ENCODE peak calls at places on chromosomes 7 and 10, in six cellular contexts. I, M, S, X, T and E are unnamed samples.

GRCh38 chr7:141074162-141074989 is 512 bp downstream of the TMEM178B start:
- DNase-seq in T (no peak), I (peak), S (no peak), X (no peak), M (no peak), E (peak)

GRCh38 chr10:122419890-122420623 is 34.4 kb upstream of the ARMS2 start:
- DNase-seq in T (no peak), X (no peak), I (no peak), S (no peak), M (no peak), E (no peak)

GRCh38 chr10:55668326-55668922 is 692.6 kb downstream of the ZWINT start:
- DNase-seq in M (no peak), X (no peak), T (no peak), I (peak), S (peak), E (peak)

GRCh38 chr7:96017877-96018276 is 245.5 kb downstream of the DYNC1I1 start:
- DNase-seq in M (no peak), I (no peak), X (no peak), S (no peak), T (no peak), E (no peak)

GRCh38 chr10:119461380-119461779 is 81.1 kb downstream of the RGS10 start:
- DNase-seq in T (no peak), X (no peak), I (no peak), S (no peak), M (no peak), E (no peak)

GRCh38 chr10:11713963-11714362 is 28.2 kb upstream of the ECHDC3 start:
- DNase-seq in S (no peak), X (no peak), T (no peak), M (no peak), I (no peak), E (no peak)

GRCh38 chr7:142894112-142894835 is 8.7 kb upstream of the TRPV6 start:
- DNase-seq in S (no peak), X (no peak), I (no peak), T (no peak), M (no peak), E (no peak)

GRCh38 chr7:46387646-46388045 is 466.6 kb upstream of the IGFBP3 start:
- DNase-seq in I (no peak), T (no peak), S (no peak), M (no peak), X (no peak), E (no peak)

GRCh38 chr10:130200156-130201042 is 64.2 kb downstream of the GLRX3 start:
- DNase-seq in T (no peak), X (no peak), M (no peak), I (no peak), S (no peak), E (no peak)

GRCh38 chr10:89684604-89685003 is 16.8 kb upstream of the KIF20B start:
- DNase-seq in I (no peak), X (no peak), T (no peak), M (no peak), S (no peak), E (no peak)

GRCh38 chr7:80659120-80660055 is 20.9 kb downstream of the CD36 start:
- DNase-seq in X (no peak), M (no peak), T (no peak), I (no peak), S (peak), E (peak)

GRCh38 chr7:81482600-81483186 is 287.2 kb downstream of the HGF start:
- DNase-seq in I (no peak), T (no peak), S (peak), X (no peak), M (no peak), E (peak)

GRCh38 chr7:6228865-6229264 is 43.6 kb downstream of the CYTH3 start:
- DNase-seq in I (no peak), X (no peak), T (no peak), M (no peak), S (peak), E (no peak)

GRCh38 chr7:5767066-5767465 is 14.4 kb downstream of the RNF216 start:
- DNase-seq in X (no peak), S (no peak), I (no peak), T (no peak), M (no peak), E (no peak)

GRCh38 chr10:32190890-32191491 is 134.8 kb upstream of the KIF5B start:
- DNase-seq in I (no peak), S (peak), M (no peak), X (no peak), T (no peak), E (peak)

GRCh38 chr10:12872577-12872976 is 128.9 kb downstream of the CCDC3 start:
- DNase-seq in T (no peak), I (no peak), S (no peak), M (no peak), X (no peak), E (no peak)

GRCh38 chr10:201328-201771 is 66.1 kb downstream of the ZMYND11 start:
- DNase-seq in X (no peak), I (no peak), T (no peak), S (no peak), M (no peak), E (no peak)

GRCh38 chr7:151876899-151877777 is at the start of gene PRKAG2:
- DNase-seq in T (peak), X (peak), M (no peak), S (no peak), I (peak), E (peak)

GRCh38 chr10:47457528-47457820 is 26.4 kb downstream of the ANXA8 start:
- DNase-seq in M (no peak), I (no peak), S (no peak), X (no peak), T (no peak), E (no peak)

GRCh38 chr10:45058580-45058979 is 57.9 kb downstream of the ZNF22 start:
- DNase-seq in S (no peak), X (no peak), T (no peak), I (no peak), M (no peak), E (no peak)

GRCh38 chr7:155466814-155467675 is 9.1 kb downstream of the EN2 start:
- DNase-seq in M (no peak), I (peak), T (no peak), S (no peak), X (no peak), E (no peak)

GRCh38 chr7:119197872-119198527 is 973.5 kb downstream of the ANKRD7 start:
- DNase-seq in M (no peak), X (no peak), T (no peak), I (peak), S (peak), E (peak)